ENCODE peak calls at places on chromosomes 4 and X, in four cellular contexts. V, L, H and P are unnamed samples.

GRCh38 chr4:8666581-8666980 is 74.0 kb downstream of the CPZ start:
- DNase-seq in V (no peak), L (no peak), H (no peak), P (no peak)

GRCh38 chr4:137536789-137537561 is 4.7 kb upstream of the PCDH18 start:
- DNase-seq in V (no peak), L (no peak), H (no peak), P (no peak)

GRCh38 chr4:146582864-146583263 is 55.8 kb upstream of the POU4F2 start:
- DNase-seq in V (no peak), L (no peak), H (no peak), P (no peak)

GRCh38 chr4:176548571-176548970 is 228.8 kb downstream of the SPCS3 start:
- DNase-seq in V (no peak), L (no peak), H (no peak), P (no peak)

GRCh38 chr4:156888762-156889161 is 82.8 kb downstream of the PDGFC start:
- DNase-seq in V (no peak), L (no peak), H (no peak), P (no peak)

GRCh38 chr4:105548483-105548882 is 3.9 kb upstream of the ARHGEF38 start:
- DNase-seq in V (no peak), L (no peak), H (no peak), P (no peak)

GRCh38 chrX:120262781-120263719 is 12.4 kb downstream of the ZBTB33 start:
- DNase-seq in V (no peak), L (no peak), H (no peak), P (no peak)

GRCh38 chr4:135256111-135256510 is 1054.5 kb upstream of the PABPC4L start:
- DNase-seq in V (no peak), L (no peak), H (no peak), P (no peak)

GRCh38 chr4:103721251-103721650 is 1.5 kb upstream of the TACR3 start:
- DNase-seq in V (no peak), L (no peak), H (no peak), P (no peak)

GRCh38 chrX:120456973-120457372 is 12.1 kb downstream of the LAMP2 start:
- DNase-seq in V (peak), L (no peak), H (no peak), P (no peak)

GRCh38 chrX:148271263-148271662 is 229.2 kb upstream of the AFF2 start:
- DNase-seq in V (no peak), L (no peak), H (no peak), P (no peak)

GRCh38 chrX:109826954-109827708 is 94.1 kb upstream of the ACSL4 start:
- DNase-seq in V (no peak), L (peak), H (no peak), P (no peak)

GRCh38 chr4:39855909-39856512 is 121.7 kb downstream of the PDS5A start:
- DNase-seq in V (peak), L (no peak), H (no peak), P (no peak)

GRCh38 chr4:111274060-111274459 is 651.2 kb upstream of the PITX2 start:
- DNase-seq in V (no peak), L (no peak), H (no peak), P (no peak)

GRCh38 chr4:142475663-142476062 is 370.4 kb downstream of the INPP4B start:
- DNase-seq in V (no peak), L (no peak), H (no peak), P (no peak)

GRCh38 chr4:176839656-176840055 is 46.9 kb upstream of the VEGFC start:
- DNase-seq in V (no peak), L (no peak), H (no peak), P (no peak)

GRCh38 chr4:161133877-161134276 is 1029.9 kb downstream of the FSTL5 start:
- DNase-seq in V (no peak), L (no peak), H (no peak), P (peak)

GRCh38 chr4:125484912-125485311 is 170.2 kb downstream of the FAT4 start:
- DNase-seq in V (no peak), L (no peak), H (no peak), P (no peak)

GRCh38 chr4:181597766-181598165 is 645.4 kb upstream of the TENM3 start:
- DNase-seq in V (no peak), L (no peak), H (no peak), P (no peak)

GRCh38 chrX:56281789-56282188 is 49.6 kb downstream of the KLF8 start:
- DNase-seq in V (no peak), L (peak), H (no peak), P (peak)

GRCh38 chr4:181646864-181647263 is 596.3 kb upstream of the TENM3 start:
- DNase-seq in V (no peak), L (no peak), H (no peak), P (no peak)

GRCh38 chrX:54470054-54470760 is 25.8 kb downstream of the FGD1 start:
- DNase-seq in V (no peak), L (no peak), H (no peak), P (no peak)

GRCh38 chr4:127604949-127605709 is 27.6 kb upstream of the INTU start:
- DNase-seq in V (peak), L (peak), H (no peak), P (peak)

GRCh38 chr4:121900132-121900983 is 30.1 kb upstream of the BBS7 start:
- DNase-seq in V (peak), L (peak), H (peak), P (peak)

GRCh38 chr4:170003071-170004070 is 22.8 kb downstream of the MFAP3L start:
- DNase-seq in V (no peak), L (no peak), H (no peak), P (no peak)

GRCh38 chr4:167873536-167873935 is 218.8 kb upstream of the ANXA10 start:
- DNase-seq in V (no peak), L (no peak), H (no peak), P (no peak)

GRCh38 chr4:94491322-94491721 is 39.6 kb downstream of the PDLIM5 start:
- DNase-seq in V (no peak), L (no peak), H (no peak), P (no peak)

GRCh38 chr4:119731146-119731742 is 102.6 kb upstream of the PDE5A start:
- DNase-seq in V (no peak), L (no peak), H (no peak), P (no peak)

GRCh38 chrX:14356401-14356800 is 172.9 kb upstream of the GLRA2 start:
- DNase-seq in V (no peak), L (no peak), H (no peak), P (no peak)

GRCh38 chr4:8439914-8440490 is 521 bp downstream of the ACOX3 start:
- DNase-seq in V (peak), L (peak), H (no peak), P (no peak)

GRCh38 chrX:40809210-40809609 is 73.9 kb upstream of the MED14 start:
- DNase-seq in V (no peak), L (no peak), H (no peak), P (no peak)

GRCh38 chr4:103754844-103755243 is 35.1 kb upstream of the TACR3 start:
- DNase-seq in V (no peak), L (peak), H (no peak), P (no peak)

DNA sequence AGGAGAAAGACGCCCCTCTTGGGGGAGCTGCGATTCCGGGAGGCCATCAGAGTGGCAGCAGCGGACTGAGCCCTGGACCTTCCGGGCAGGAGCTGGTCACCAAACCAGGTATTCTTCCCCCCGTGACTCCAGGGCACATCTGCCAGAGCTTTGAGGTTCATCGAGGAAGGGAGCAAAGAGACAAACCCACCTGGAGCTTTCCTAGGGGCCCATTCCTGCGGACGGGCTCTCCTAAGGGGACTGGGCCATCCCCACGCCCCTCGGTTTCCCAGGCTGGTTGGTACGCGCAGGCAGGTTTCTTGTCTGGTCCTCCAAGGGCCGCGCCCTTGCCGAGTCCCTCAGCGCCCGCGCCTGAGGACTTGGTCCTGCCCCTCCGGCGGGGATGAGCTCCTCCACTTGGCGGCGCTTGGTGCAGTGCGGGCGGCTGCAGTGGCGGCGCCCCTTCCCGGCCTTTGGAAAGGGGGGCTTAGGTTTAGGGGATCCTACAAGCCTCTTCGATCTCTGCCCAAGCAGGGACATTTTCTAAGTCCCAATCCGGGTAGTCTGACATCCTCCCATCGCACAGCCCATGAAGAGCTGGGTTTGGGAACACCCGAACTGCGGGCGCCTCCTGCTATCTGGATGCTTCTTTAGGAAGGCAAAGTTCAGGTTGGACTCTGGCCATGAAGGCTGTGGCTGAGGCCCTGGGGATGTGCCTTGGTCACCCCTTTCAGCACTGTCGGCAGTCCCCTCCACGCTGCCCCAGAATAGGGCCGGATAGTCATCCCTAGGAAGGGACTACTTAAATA is 543 bp downstream of the STBD1 start:
- DNase-seq in V (no peak), L (peak), H (no peak), P (peak)
- TF ChIP-seq USF2 in V (no peak), L (no peak), H (no peak), P (no peak)

GRCh38 chr4:60134106-60134505 is 1066.0 kb upstream of the ADGRL3 start:
- DNase-seq in V (no peak), L (no peak), H (no peak), P (no peak)
- TF ChIP-seq ZBTB33 in V (no peak), L (no peak), H (no peak), P (no peak)

DNA sequence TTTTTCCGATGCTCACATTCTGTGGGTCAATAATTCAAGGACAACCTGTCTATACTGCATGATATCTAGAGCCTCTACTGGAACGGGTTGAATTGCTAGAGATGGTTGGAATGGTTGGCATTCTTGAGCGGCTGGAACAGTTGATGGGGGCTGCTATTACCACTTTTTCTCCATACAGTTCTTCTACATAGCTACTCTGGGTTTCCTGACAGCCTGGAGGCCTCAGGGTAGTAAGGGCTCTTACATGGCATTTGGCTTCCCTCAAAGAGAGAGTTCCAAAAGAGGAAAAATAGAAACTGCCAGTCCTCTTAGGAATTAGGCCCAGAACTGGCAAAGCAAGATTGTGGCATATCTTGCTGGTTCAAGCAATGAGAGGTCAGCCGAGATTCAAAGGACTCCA is 53.1 kb downstream of the NAA11 start:
- DNase-seq in V (no peak), L (no peak), H (no peak), P (no peak)
- H3K27ac ChIP-seq in V (no peak), L (no peak), H (no peak), P (no peak)

GRCh38 chrX:4656419-4656818 is 943.0 kb upstream of the PRKX start:
- DNase-seq in V (no peak), L (no peak), H (no peak), P (no peak)
- TF ChIP-seq USF2 in V (no peak), L (no peak), H (no peak), P (no peak)

GRCh38 chr4:113222431-113222979 is 173.1 kb downstream of the ANK2 start:
- DNase-seq in V (no peak), L (no peak), H (no peak), P (no peak)

GRCh38 chr4:113223001-113223400 is 173.5 kb downstream of the ANK2 start:
- DNase-seq in V (no peak), L (no peak), H (no peak), P (no peak)

GRCh38 chr4:113222006-113222405 is 172.6 kb downstream of the ANK2 start:
- DNase-seq in V (no peak), L (no peak), H (no peak), P (no peak)
- TF ChIP-seq ZBTB33 in V (no peak), L (no peak), H (no peak), P (no peak)

DNA sequence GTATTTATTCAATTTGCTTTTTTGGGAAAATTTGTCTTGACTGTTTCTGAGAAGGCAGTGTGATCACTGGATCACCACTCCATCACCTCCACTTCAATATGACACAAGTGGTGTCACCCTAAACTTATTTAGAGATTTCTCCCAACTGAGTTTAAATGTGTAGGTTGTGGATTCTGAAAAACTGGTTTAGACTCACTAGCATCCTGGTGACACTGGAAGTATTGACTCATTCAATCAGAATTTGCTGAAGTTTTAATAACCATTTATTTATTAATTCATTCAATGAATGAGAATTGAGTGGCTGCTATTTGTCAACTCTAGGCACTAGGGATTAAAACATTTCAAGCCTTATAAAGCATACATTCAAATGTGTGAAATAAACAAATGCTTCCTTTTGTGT is 819.1 kb upstream of the EPHA5 start:
- DNase-seq in V (no peak), L (no peak), H (no peak), P (no peak)
- H3K27ac ChIP-seq in V (no peak), L (no peak), H (no peak), P (no peak)

GRCh38 chr4:1533501-1534064 is 127.3 kb upstream of the NKX1-1 start:
- DNase-seq in V (no peak), L (no peak), H (no peak), P (no peak)

GRCh38 chr4:1531683-1532548 is 125.7 kb upstream of the NKX1-1 start:
- DNase-seq in V (no peak), L (no peak), H (no peak), P (no peak)

GRCh38 chr4:1534076-1534872 is 128.0 kb upstream of the NKX1-1 start:
- DNase-seq in V (no peak), L (no peak), H (no peak), P (no peak)

GRCh38 chr4:1532549-1533395 is 126.5 kb upstream of the NKX1-1 start:
- DNase-seq in V (no peak), L (no peak), H (no peak), P (no peak)

DNA sequence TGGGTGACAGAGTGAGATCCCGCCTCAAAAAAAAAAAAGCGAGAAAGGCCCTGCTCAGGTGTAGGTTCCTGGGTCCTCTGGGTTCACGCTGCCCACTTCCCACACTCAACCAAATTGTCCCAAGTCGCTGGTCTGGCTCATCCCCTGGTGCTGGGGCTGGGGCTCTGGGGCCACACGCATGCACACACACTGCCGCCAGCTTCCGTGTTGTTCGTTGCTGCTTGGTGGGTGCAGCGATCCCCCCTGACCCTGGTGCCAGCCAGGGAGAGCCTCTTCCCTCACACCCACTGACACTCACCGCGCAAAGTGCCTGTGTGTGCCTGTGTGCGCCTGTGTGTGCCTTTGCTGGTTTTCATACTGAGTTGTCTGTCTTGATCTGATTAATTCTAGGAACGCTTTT is 124.1 kb upstream of the NKX1-1 start:
- DNase-seq in V (no peak), L (no peak), H (no peak), P (no peak)
- TF ChIP-seq USF2 in V (no peak), L (no peak), H (no peak), P (no peak)

DNA sequence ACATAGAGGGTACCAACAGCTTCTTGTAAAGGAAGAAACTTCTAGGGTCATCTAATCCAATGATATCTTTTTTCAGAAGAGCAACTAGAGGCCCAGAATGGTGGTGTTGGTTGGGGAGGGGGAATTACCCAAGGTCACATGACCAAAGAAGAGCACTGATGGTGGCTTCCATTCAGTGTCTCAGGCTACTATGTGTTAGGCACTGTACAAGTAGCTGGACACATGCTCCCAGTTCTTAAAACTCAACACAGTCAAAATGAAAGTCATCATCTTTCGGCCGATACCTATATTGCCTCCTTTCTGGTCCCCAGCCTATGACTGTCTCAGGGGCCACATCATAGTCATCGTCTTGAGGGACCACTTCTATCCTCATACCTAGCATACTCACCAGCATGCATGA is 88.1 kb downstream of the ARHGAP6 start:
- DNase-seq in V (no peak), L (no peak), H (no peak), P (no peak)
- TF ChIP-seq ZBTB33 in V (no peak), L (no peak), H (no peak), P (no peak)